ENCODE peak calls at places on chromosomes 1 and 21, in nine cellular contexts. Q is HT1080, H is foreskin fibroblast, G is iris pigment epithelial cell, S is myocyte, L is HT-29, K is ureter, P is fibroblast of lung, F is occipital lobe. A is an unnamed sample.

GRCh38 chr1:37394574-37395464 is 79.6 kb upstream of the ZC3H12A start:
- DNase-seq in Q (peak), H (no peak), G (no peak), S (no peak), L (no peak), K (no peak), P (no peak), F (no peak), A (peak)

GRCh38 chr1:100523038-100523649 is 14.8 kb upstream of the GPR88 start:
- DNase-seq in Q (peak), H (no peak), G (peak), S (no peak), L (no peak), K (no peak), P (no peak), F (no peak), A (no peak)

GRCh38 chr1:21217812-21218596 is 41.3 kb upstream of the EIF4G3 start:
- DNase-seq in Q (peak), H (no peak), G (peak), S (peak), L (no peak), K (no peak), P (no peak), F (peak), A (peak)

GRCh38 chr1:30664103-30664755 is 59.2 kb downstream of the MATN1 start:
- DNase-seq in Q (no peak), H (no peak), G (no peak), S (no peak), L (no peak), K (no peak), P (no peak), F (no peak), A (no peak)

GRCh38 chr1:117537291-117537920 is 68.4 kb upstream of the TENT5C start:
- DNase-seq in Q (no peak), H (peak), G (no peak), S (no peak), L (peak), K (no peak), P (no peak), F (no peak), A (peak)

GRCh38 chr1:42913426-42914091 is 45.1 kb downstream of the SLC2A1 start:
- DNase-seq in Q (peak), H (peak), G (peak), S (peak), L (peak), K (peak), P (peak), F (no peak), A (peak)

GRCh38 chr1:3067671-3068399 is 1.2 kb upstream of the PRDM16 start:
- DNase-seq in Q (no peak), H (no peak), G (no peak), S (no peak), L (no peak), K (no peak), P (no peak), F (no peak), A (peak)

GRCh38 chr1:94481473-94481933 is 60.1 kb downstream of the F3 start:
- DNase-seq in Q (peak), H (peak), G (peak), S (peak), L (peak), K (peak), P (peak), F (no peak), A (peak)

GRCh38 chr1:43452789-43453441 is 816 bp downstream of the HYI start:
- DNase-seq in Q (peak), H (peak), G (peak), S (peak), L (peak), K (no peak), P (peak), F (no peak), A (peak)

GRCh38 chr1:63954187-63954586 is 180.4 kb downstream of the ROR1 start:
- DNase-seq in Q (no peak), H (no peak), G (no peak), S (no peak), L (no peak), K (no peak), P (no peak), F (no peak), A (no peak)

GRCh38 chr21:38898422-38899098 is 92.8 kb downstream of the ETS2 start:
- DNase-seq in Q (peak), H (no peak), G (no peak), S (peak), L (peak), K (no peak), P (no peak), F (no peak), A (no peak)

GRCh38 chr1:11316701-11317100 is 43.7 kb downstream of the UBIAD1 start:
- DNase-seq in Q (peak), H (no peak), G (peak), S (peak), L (no peak), K (peak), P (peak), F (no peak), A (peak)

GRCh38 chr1:111082421-111083192 is 57.3 kb downstream of the DRAM2 start:
- DNase-seq in Q (no peak), H (peak), G (peak), S (peak), L (no peak), K (no peak), P (peak), F (no peak), A (no peak)

GRCh38 chr1:42993631-42994121 is 35.0 kb upstream of the SLC2A1 start:
- DNase-seq in Q (no peak), H (no peak), G (no peak), S (peak), L (no peak), K (no peak), P (no peak), F (no peak), A (no peak)

GRCh38 chr1:48470506-48470905 is 1.5 kb downstream of the SPATA6 start:
- DNase-seq in Q (no peak), H (no peak), G (no peak), S (peak), L (no peak), K (peak), P (peak), F (peak), A (no peak)

GRCh38 chr1:185292237-185292636 is 24.8 kb downstream of the IVNS1ABP start:
- DNase-seq in Q (no peak), H (no peak), G (no peak), S (no peak), L (peak), K (no peak), P (no peak), F (no peak), A (no peak)

GRCh38 chr21:44800971-44801467 is 601 bp downstream of the UBE2G2 start:
- DNase-seq in Q (peak), H (no peak), G (no peak), S (peak), L (peak), K (no peak), P (peak), F (no peak), A (peak)

GRCh38 chr1:23194119-23194984 is 22.9 kb downstream of the HTR1D start:
- DNase-seq in Q (peak), H (peak), G (peak), S (peak), L (no peak), K (no peak), P (peak), F (no peak), A (no peak)

GRCh38 chr21:34243562-34243961 is 120.2 kb upstream of the KCNE2 start:
- DNase-seq in Q (peak), H (peak), G (peak), S (peak), L (peak), K (no peak), P (peak), F (no peak), A (peak)

GRCh38 chr1:145959957-145960467 is 2.2 kb upstream of the LIX1L start:
- DNase-seq in Q (no peak), H (no peak), G (no peak), S (no peak), L (no peak), K (no peak), P (no peak), F (no peak), A (no peak)

GRCh38 chr1:148373236-148373935 is 109.7 kb downstream of the PPIAL4G start:
- DNase-seq in Q (no peak), H (no peak), G (no peak), S (no peak), L (no peak), K (no peak), P (no peak), F (no peak), A (no peak)

GRCh38 chr1:167056529-167057296 is 33.5 kb downstream of the GPA33 start:
- DNase-seq in Q (peak), H (no peak), G (no peak), S (no peak), L (no peak), K (no peak), P (no peak), F (no peak), A (no peak)

GRCh38 chr1:107009286-107009685 is 47.2 kb upstream of the PRMT6 start:
- DNase-seq in Q (no peak), H (no peak), G (no peak), S (no peak), L (no peak), K (no peak), P (peak), F (no peak), A (no peak)

GRCh38 chr1:116127123-116127847 is 16.1 kb downstream of the MAB21L3 start:
- DNase-seq in Q (no peak), H (no peak), G (no peak), S (no peak), L (no peak), K (no peak), P (no peak), F (no peak), A (no peak)

GRCh38 chr1:76068953-76069561 is 5.5 kb upstream of the ST6GALNAC3 start:
- DNase-seq in Q (no peak), H (no peak), G (no peak), S (no peak), L (no peak), K (no peak), P (no peak), F (no peak), A (no peak)

GRCh38 chr21:41289431-41289830 is 27.2 kb upstream of the FAM3B start:
- DNase-seq in Q (no peak), H (no peak), G (peak), S (no peak), L (peak), K (no peak), P (peak), F (no peak), A (peak)

GRCh38 chr1:15368888-15369287 is 40.8 kb upstream of the EFHD2 start:
- DNase-seq in Q (no peak), H (no peak), G (no peak), S (peak), L (no peak), K (no peak), P (no peak), F (no peak), A (no peak)

GRCh38 chr21:17454315-17455027 is 58.4 kb upstream of the CXADR start:
- DNase-seq in Q (peak), H (peak), G (peak), S (peak), L (peak), K (no peak), P (peak), F (peak), A (peak)

GRCh38 chr21:42568834-42569731 is 55.4 kb downstream of the SLC37A1 start:
- DNase-seq in Q (no peak), H (no peak), G (no peak), S (no peak), L (no peak), K (peak), P (no peak), F (no peak), A (no peak)